ENCODE peak calls at places on chromosomes 13 and 19, in seven cellular contexts. U, W, F, D, M, V and A are unnamed samples.

GRCh38 chr19:36489920-36490415 is 607 bp upstream of the ZNF566 start:
- DNase-seq in U (peak; percentile 76), W (no peak), F (peak; percentile 79), D (peak; percentile 98), M (no peak), V (peak; percentile 83), A (no peak)

GRCh38 chr13:61777902-61778301 is 362.3 kb upstream of the PCDH20 start:
- DNase-seq in U (no peak), W (no peak), F (no peak), D (no peak), M (no peak), V (no peak), A (no peak)

GRCh38 chr13:59588717-59589067 is 575.0 kb downstream of the DIAPH3 start:
- DNase-seq in U (no peak), W (no peak), F (no peak), D (no peak), M (no peak), V (no peak), A (no peak)

GRCh38 chr19:50434525-50434924 is 1.8 kb downstream of the MYBPC2 start:
- DNase-seq in U (no peak), W (no peak), F (no peak), D (no peak), M (no peak), V (peak; percentile 27), A (no peak)

GRCh38 chr19:33404506-33404905 is 31.0 kb downstream of the CEBPG start:
- DNase-seq in U (no peak), W (peak; percentile 45), F (no peak), D (no peak), M (no peak), V (peak; percentile 2), A (peak; percentile 34)

GRCh38 chr13:112807653-112808376 is 118.0 kb downstream of the ATP11A start:
- DNase-seq in U (no peak), W (peak; percentile 50), F (no peak), D (no peak), M (no peak), V (no peak), A (no peak)

GRCh38 chr13:29994911-29995601 is 144.6 kb upstream of the UBL3 start:
- DNase-seq in U (no peak), W (no peak), F (no peak), D (no peak), M (peak; percentile 24), V (no peak), A (no peak)

GRCh38 chr13:41900918-41901317 is 60.0 kb downstream of the VWA8 start:
- DNase-seq in U (no peak), W (no peak), F (no peak), D (peak; percentile 16), M (no peak), V (no peak), A (no peak)

GRCh38 chr19:2077398-2077797 is 18.7 kb downstream of the MOB3A start:
- DNase-seq in U (no peak), W (no peak), F (no peak), D (no peak), M (no peak), V (no peak), A (no peak)

GRCh38 chr19:46639356-46640061 is 3.5 kb upstream of the GNG8 start:
- DNase-seq in U (no peak), W (peak; percentile 92), F (no peak), D (no peak), M (no peak), V (peak; percentile 48), A (no peak)
- TF ChIP-seq POLR2A in U (no peak), W (no peak), F (no peak), D (no peak), M (no peak), V (no peak), A (no peak)

DNA sequence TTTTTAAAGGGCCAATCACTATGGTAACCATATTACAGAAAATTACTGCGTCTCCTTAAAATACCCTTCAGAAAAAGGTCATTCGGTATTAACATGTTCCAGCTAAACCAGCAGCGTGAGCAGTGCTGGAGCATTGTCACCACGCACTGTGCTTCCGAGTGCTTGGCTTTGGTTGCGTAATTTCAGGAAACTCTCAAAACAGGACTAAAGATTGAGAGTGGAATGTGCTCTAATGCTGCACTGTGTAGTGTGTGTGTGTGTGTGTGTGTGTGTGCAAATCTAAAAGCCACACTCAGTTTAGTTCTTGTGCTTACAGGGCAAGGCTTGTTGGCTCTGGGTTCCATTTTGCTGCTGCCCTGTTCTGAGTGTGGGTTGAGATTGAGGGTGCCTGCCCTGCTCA is 50.8 kb downstream of the TEX29 start:
- DNase-seq in U (no peak), W (no peak), F (peak; percentile 54), D (no peak), M (peak; percentile 0), V (no peak), A (no peak)
- TF ChIP-seq EP300 in U (no peak), W (no peak), F (no peak), D (no peak), M (no peak), V (no peak), A (no peak)

GRCh38 chr19:42254083-42254849 is 662 bp downstream of the ERF start:
- DNase-seq in U (peak; percentile 79), W (peak; percentile 91), F (peak; percentile 83), D (peak; percentile 92), M (peak; percentile 79), V (peak; percentile 84), A (no peak)
- TF ChIP-seq POLR2A in U (no peak), W (no peak), F (no peak), D (peak; percentile 13), M (peak; percentile 17), V (no peak), A (no peak)

GRCh38 chr13:49044008-49044407 is 68.3 kb downstream of the FNDC3A start:
- DNase-seq in U (no peak), W (no peak), F (no peak), D (no peak), M (no peak), V (no peak), A (no peak)

GRCh38 chr13:49042476-49042875 is 66.8 kb downstream of the FNDC3A start:
- DNase-seq in U (no peak), W (no peak), F (no peak), D (no peak), M (no peak), V (no peak), A (no peak)

GRCh38 chr13:49044849-49045248 is 69.1 kb downstream of the FNDC3A start:
- DNase-seq in U (no peak), W (no peak), F (no peak), D (no peak), M (no peak), V (no peak), A (no peak)

GRCh38 chr13:49046534-49046933 is 70.8 kb downstream of the FNDC3A start:
- DNase-seq in U (no peak), W (no peak), F (no peak), D (no peak), M (no peak), V (no peak), A (no peak)

DNA sequence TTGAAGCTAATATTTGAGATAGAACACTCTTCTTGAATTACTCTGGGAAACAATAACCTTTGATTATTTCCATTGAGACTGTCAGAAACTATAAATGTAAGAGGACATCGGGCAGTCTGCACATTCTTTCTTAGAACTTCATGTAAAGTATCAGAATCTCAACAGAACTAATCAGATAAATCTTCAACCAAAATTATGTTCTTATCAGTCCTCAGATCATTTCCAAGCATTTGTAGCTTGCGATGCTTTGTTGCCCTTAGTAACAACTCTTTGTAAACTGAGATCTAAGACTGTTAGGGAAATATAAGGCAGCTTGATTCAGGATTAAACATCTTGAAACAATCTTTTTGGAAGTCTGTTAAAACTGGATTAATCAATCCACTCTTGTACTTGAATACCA is 70.3 kb downstream of the FNDC3A start:
- DNase-seq in U (no peak), W (no peak), F (no peak), D (no peak), M (no peak), V (no peak), A (no peak)
- TF ChIP-seq EP300 in U (no peak), W (no peak), F (no peak), D (no peak), M (no peak), V (no peak), A (no peak)

DNA sequence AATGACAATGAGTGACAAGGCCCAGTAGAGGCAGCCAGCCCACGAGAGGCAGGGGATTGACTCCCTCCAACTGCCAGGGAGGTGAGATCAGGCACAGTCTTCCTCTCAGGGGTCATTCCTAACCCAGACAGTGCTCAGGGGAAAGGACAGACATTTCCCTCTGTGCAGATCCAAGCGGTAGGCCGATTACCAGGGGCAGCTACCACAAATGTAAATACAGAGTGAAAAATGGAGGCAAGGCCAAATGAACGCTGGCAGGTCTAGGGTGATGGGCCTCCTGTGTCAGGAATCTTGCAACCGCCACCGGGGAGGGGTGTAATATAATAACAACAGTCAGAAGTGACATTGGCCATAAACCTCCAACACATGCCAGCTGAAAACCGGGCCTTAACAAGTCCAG is 881.4 kb downstream of the UQCRFS1 start:
- DNase-seq in U (no peak), W (no peak), F (no peak), D (no peak), M (no peak), V (no peak), A (no peak)
- TF ChIP-seq POLR2A in U (no peak), W (no peak), F (no peak), D (no peak), M (no peak), V (no peak), A (no peak)

GRCh38 chr19:13164370-13165090 is 14.3 kb downstream of the IER2 start:
- DNase-seq in U (peak; percentile 47), W (peak; percentile 77), F (no peak), D (peak; percentile 91), M (no peak), V (peak; percentile 75), A (no peak)
- TF ChIP-seq EP300 in U (no peak), W (no peak), F (peak; percentile 61), D (no peak), M (peak; percentile 41), V (peak; percentile 25), A (no peak)